ENCODE peak calls at places on chromosomes 11 and 22, in four cellular contexts. I, U, E and Q are unnamed samples.

GRCh38 chr11:113496026-113496651 is 20.9 kb upstream of the DRD2 start:
- DNase-seq in U (no peak), I (no peak), E (no peak), Q (peak; percentile 54)

GRCh38 chr11:66810576-66811185 is 32.6 kb upstream of the RCE1 start:
- DNase-seq in E (peak; percentile 33), U (no peak), I (no peak), Q (no peak)

GRCh38 chr11:57597971-57598830 is 716 bp downstream of the SERPING1 start:
- DNase-seq in I (peak; percentile 24), U (peak; percentile 97), E (peak; percentile 92), Q (no peak)

GRCh38 chr11:35376613-35377012 is 42.7 kb downstream of the SLC1A2 start:
- DNase-seq in I (peak; percentile 74), E (no peak), U (no peak), Q (no peak)

GRCh38 chr22:45321827-45322226 is 12.1 kb downstream of the FAM118A start:
- DNase-seq in E (no peak), I (no peak), U (no peak), Q (no peak)

GRCh38 chr11:84963240-84963639 is 663.9 kb downstream of the DLG2 start:
- DNase-seq in I (no peak), E (peak; percentile 16), U (no peak), Q (no peak)

GRCh38 chr11:15327786-15328231 is 213.1 kb downstream of the INSC start:
- DNase-seq in E (peak; percentile 90), U (peak; percentile 81), I (peak; percentile 51), Q (peak; percentile 27)

GRCh38 chr11:12430351-12430750 is 53.0 kb downstream of the PARVA start:
- DNase-seq in U (no peak), E (no peak), I (peak; percentile 77), Q (peak; percentile 95)

GRCh38 chr11:86740628-86741488 is 59.5 kb upstream of the PRSS23 start:
- DNase-seq in E (peak; percentile 98), U (peak; percentile 49), I (peak; percentile 98), Q (peak; percentile 88)

GRCh38 chr11:25910090-25910489 is 421.8 kb upstream of the ANO3 start:
- DNase-seq in I (no peak), E (no peak), U (no peak), Q (no peak)

GRCh38 chr22:48957311-48957986 is 870.2 kb downstream of the BRD1 start:
- DNase-seq in I (no peak), E (no peak), U (no peak), Q (no peak)

GRCh38 chr11:96949464-96949863 is 559.7 kb downstream of the JRKL start:
- DNase-seq in I (no peak), U (no peak), E (no peak), Q (no peak)

GRCh38 chr22:38751422-38752346 is 4.1 kb downstream of the SUN2 start:
- DNase-seq in I (no peak), E (no peak), U (no peak), Q (peak; percentile 87)

GRCh38 chr11:86978756-86979608 is 23.8 kb upstream of the FZD4 start:
- DNase-seq in I (peak; percentile 65), U (no peak), E (no peak), Q (peak; percentile 36)

GRCh38 chr11:111565111-111565720 is 24.7 kb downstream of the LAYN start:
- DNase-seq in I (peak; percentile 80), E (peak; percentile 76), U (peak; percentile 47), Q (peak; percentile 53)

GRCh38 chr11:111778047-111778558 is 11.9 kb upstream of the PPP2R1B start:
- DNase-seq in I (no peak), E (peak; percentile 11), U (no peak), Q (no peak)

GRCh38 chr11:11567862-11568650 is 53.7 kb downstream of the GALNT18 start:
- DNase-seq in I (peak; percentile 30), E (no peak), U (no peak), Q (peak; percentile 83)

GRCh38 chr11:13208921-13209320 is 68.7 kb upstream of the BMAL1 start:
- DNase-seq in I (no peak), U (no peak), E (no peak), Q (no peak)

GRCh38 chr22:38104084-38104483 is 6.4 kb downstream of the BAIAP2L2 start:
- DNase-seq in E (peak; percentile 76), U (no peak), I (peak; percentile 11), Q (no peak)

GRCh38 chr11:67535577-67535976 is 12.3 kb upstream of the CABP2 start:
- DNase-seq in I (no peak), E (no peak), U (no peak), Q (no peak)

GRCh38 chr11:37459430-37459829 is 861.4 kb upstream of the RAG2 start:
- DNase-seq in I (no peak), U (no peak), E (no peak), Q (no peak)

GRCh38 chr11:71500601-71501021 is 26.5 kb upstream of the KRTAP5-7 start:
- DNase-seq in E (no peak), U (no peak), I (no peak), Q (no peak)

GRCh38 chr11:16979708-16980622 is 34.2 kb downstream of the PLEKHA7 start:
- DNase-seq in E (no peak), I (no peak), U (no peak), Q (no peak)

DNA sequence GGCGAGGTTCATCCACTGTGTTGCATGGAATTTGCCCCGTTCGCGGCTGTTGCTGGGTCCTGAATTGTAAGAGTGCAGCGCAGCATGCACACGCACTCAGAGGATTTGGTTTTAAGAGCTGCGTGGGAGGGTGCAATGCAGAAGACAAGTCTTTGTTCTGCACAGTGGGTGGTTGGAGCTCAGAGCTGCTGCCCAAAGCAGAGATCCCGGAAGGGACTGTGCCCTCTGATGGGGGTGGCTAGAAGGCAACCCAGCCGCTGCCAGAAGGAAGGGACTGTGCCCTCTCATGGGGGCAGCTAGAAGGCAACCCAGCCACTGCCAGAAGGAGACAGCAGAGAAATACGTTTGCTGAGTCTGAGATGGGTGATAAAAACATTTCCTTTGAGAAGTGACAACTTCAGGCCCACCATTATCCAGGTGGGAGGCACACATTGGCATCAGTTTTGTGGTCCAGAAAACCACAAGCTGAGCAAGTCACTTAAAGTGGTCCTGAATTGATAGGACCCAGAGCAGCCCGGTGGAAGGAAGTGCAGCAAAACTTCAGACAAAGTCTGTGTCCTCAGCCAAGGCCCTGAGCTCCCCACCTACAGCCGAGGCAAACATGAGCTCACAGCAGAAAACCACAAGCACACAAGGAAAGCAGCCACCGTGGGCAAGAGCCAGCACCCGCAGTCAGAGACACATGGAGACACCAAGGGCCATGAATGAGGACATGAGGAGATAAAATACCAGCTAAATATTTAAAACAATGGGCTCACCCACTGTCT is 4.2 kb downstream of the KRTAP5-6 start:
- DNase-seq in I (no peak), E (no peak), U (peak; percentile 50), Q (no peak)
- H3K4me2 ChIP-seq in I (no peak overlapping the region), E (no peak overlapping the region), U (no peak overlapping the region), Q (no peak overlapping the region)

GRCh38 chr11:69997352-69997751 is 80.8 kb upstream of the ANO1 start:
- DNase-seq in E (no peak), U (no peak), I (no peak), Q (no peak)

GRCh38 chr11:70000228-70000627 is 77.9 kb upstream of the ANO1 start:
- DNase-seq in U (no peak), I (no peak), E (peak; percentile 34), Q (no peak)

GRCh38 chr11:70005107-70005818 is 72.9 kb upstream of the ANO1 start:
- DNase-seq in E (no peak), I (peak; percentile 96), U (no peak), Q (no peak)

GRCh38 chr11:69999721-70000120 is 78.4 kb upstream of the ANO1 start:
- DNase-seq in I (no peak), U (no peak), E (peak; percentile 17), Q (peak; percentile 75)

DNA sequence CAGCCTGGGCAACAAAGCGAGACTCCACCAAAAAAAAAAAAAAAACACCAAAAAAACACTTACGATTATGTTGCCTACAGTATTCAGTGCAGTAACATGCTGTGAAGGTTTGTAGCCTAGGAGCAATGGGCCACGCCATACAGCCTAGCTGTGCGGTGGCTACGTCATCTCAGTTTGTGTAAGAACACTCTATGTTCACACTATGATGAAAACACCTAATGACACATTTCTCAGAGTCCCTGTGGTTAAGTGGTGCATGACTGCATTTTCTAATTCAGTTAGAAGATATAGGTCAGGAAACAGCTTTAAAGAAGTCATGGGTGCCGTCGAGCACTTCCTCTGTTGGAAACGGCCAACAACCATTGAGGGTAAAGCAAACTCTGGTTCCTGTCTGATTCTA is 75.7 kb upstream of the ANO1 start:
- DNase-seq in I (no peak), E (no peak), U (no peak), Q (no peak)
- H3K4me1 ChIP-seq in I (peaks cover 20% of the 10 kb centered on the region), E (no peaks in the 10 kb centered on the region), U (peaks cover 2% of the 10 kb centered on the region), Q (peaks cover 10% of the 10 kb centered on the region)

DNA sequence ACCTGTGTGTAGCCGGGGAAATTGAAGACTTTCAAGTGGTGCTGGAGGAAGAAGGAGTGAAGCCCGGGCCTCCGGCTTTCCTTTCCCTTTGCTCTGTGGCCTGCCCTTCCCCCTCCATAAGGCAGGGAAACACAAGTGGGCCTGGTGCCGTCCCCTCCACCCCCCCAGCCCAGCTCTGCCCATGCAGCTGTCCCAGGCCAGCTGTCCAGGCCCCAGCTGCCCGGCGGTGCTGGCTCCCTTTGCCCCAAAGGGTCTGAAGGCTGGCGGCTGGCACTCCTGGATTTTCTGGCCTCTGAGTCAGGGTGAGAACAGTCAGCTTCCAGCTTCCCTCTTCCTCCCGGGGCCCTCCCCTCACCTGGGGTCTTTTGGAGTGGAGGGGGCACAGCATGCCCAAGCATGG is 27.7 kb downstream of the CD82 start:
- DNase-seq in U (no peak), E (no peak), I (no peak), Q (peak; percentile 20)
- H3K4me2 ChIP-seq in U (no peak overlapping the region), E (no peak overlapping the region), I (no peak overlapping the region), Q (no peak overlapping the region)

GRCh38 chr22:50319503-50319951 is 7.3 kb downstream of the DENND6B start:
- DNase-seq in I (no peak), E (no peak), U (no peak), Q (no peak)
- H3K4me1 ChIP-seq in I (no peaks in the 10 kb centered on the region), E (no peaks in the 10 kb centered on the region), U (peaks cover 2% of the 10 kb centered on the region), Q (no peaks in the 10 kb centered on the region)

GRCh38 chr22:43421914-43422615 is 10.3 kb downstream of the MPPED1 start:
- DNase-seq in I (no peak), E (no peak), U (no peak), Q (no peak)

GRCh38 chr22:43420991-43421665 is 9.3 kb downstream of the MPPED1 start:
- DNase-seq in I (no peak), U (no peak), E (no peak), Q (no peak)

GRCh38 chr22:43418079-43418825 is 6.4 kb downstream of the MPPED1 start:
- DNase-seq in E (no peak), U (no peak), I (no peak), Q (no peak)

GRCh38 chr22:43417555-43417954 is 5.7 kb downstream of the MPPED1 start:
- DNase-seq in I (no peak), U (no peak), E (no peak), Q (no peak)

DNA sequence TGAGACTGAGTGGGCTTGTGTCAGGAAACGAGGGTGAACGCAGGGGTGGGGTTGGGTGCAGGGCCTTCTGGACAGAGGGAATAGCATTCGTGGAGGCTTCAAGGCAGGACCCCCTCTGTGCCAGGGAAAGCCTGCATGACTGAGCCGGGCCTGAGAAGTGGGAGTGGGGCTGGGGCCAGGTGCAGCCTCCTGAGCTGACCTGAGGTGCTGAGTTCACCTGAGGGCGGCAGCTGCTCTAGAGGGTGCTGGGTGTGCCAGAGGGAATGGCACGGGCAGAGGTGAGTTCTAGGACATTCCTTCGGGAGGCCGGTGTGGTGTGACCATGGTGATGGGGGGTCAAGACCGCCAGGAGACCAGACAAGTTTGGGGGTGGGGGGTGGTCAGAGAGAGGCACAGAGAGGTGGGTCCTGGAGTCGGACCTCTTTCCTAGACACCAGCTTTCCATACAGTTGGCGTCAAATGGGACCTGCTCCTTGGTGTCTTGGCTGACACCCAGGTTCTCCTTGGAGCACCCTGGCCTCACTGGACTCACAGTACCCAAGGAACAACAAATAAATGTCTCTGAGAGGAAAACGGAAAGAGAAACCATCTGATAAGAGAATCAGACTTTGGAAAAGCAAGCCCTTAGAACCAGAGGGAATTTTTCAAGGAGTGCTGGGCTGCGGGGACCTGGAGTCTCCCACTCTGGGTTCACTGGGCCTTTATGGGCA is 7.7 kb downstream of the MPPED1 start:
- DNase-seq in U (no peak), E (no peak), I (no peak), Q (no peak)
- H3K4me2 ChIP-seq in U (no peak overlapping the region), E (no peak overlapping the region), I (no peak overlapping the region), Q (no peak overlapping the region)